ENCODE peak calls at places on chromosomes 6 and 20, in four cellular contexts. One of them, this sample, is unnamed.

GRCh38 chr6:109736273-109737031 is 45.4 kb downstream of the FIG4 start:
- DNase-seq in tibial nerve: no peak
- DNase-seq in epithelial cell of esophagus: no peak
- DNase-seq in brain microvascular endothelial cell: no peak
- DNase-seq in this sample: no peak

GRCh38 chr6:85593438-85594196 is at the start of gene SNX14:
- DNase-seq in tibial nerve: peak
- DNase-seq in epithelial cell of esophagus: peak
- DNase-seq in brain microvascular endothelial cell: peak
- DNase-seq in this sample: peak

GRCh38 chr20:36950432-36951197 is 893 bp downstream of the SAMHD1 start:
- DNase-seq in tibial nerve: no peak
- DNase-seq in epithelial cell of esophagus: peak
- DNase-seq in brain microvascular endothelial cell: peak
- DNase-seq in this sample: no peak

GRCh38 chr6:111938710-111939109 is 65.5 kb upstream of the FYN start:
- DNase-seq in tibial nerve: no peak
- DNase-seq in epithelial cell of esophagus: peak
- DNase-seq in brain microvascular endothelial cell: peak
- DNase-seq in this sample: no peak

GRCh38 chr6:143064996-143065683 is 4.5 kb downstream of the AIG1 start:
- DNase-seq in tibial nerve: no peak
- DNase-seq in epithelial cell of esophagus: peak
- DNase-seq in brain microvascular endothelial cell: no peak
- DNase-seq in this sample: no peak

GRCh38 chr6:127516676-127517273 is 2.4 kb downstream of the MTCL3 start:
- DNase-seq in tibial nerve: no peak
- DNase-seq in epithelial cell of esophagus: peak
- DNase-seq in brain microvascular endothelial cell: peak
- DNase-seq in this sample: no peak

GRCh38 chr6:166440106-166440505 is 57.4 kb upstream of the MPC1 start:
- DNase-seq in tibial nerve: no peak
- DNase-seq in epithelial cell of esophagus: no peak
- DNase-seq in brain microvascular endothelial cell: no peak
- DNase-seq in this sample: no peak

GRCh38 chr6:28634758-28635546 is 109.3 kb downstream of the GPX5 start:
- DNase-seq in tibial nerve: no peak
- DNase-seq in epithelial cell of esophagus: no peak
- DNase-seq in brain microvascular endothelial cell: no peak
- DNase-seq in this sample: no peak

GRCh38 chr20:56691325-56691990 is 62.4 kb downstream of the TFAP2C start:
- DNase-seq in tibial nerve: no peak
- DNase-seq in epithelial cell of esophagus: no peak
- DNase-seq in brain microvascular endothelial cell: no peak
- DNase-seq in this sample: no peak

GRCh38 chr6:29647927-29648642 is 8.8 kb upstream of the MOG start:
- DNase-seq in tibial nerve: no peak
- DNase-seq in epithelial cell of esophagus: peak
- DNase-seq in brain microvascular endothelial cell: peak
- DNase-seq in this sample: no peak

GRCh38 chr20:25579081-25579770 is 6.1 kb downstream of the NINL start:
- DNase-seq in tibial nerve: no peak
- DNase-seq in epithelial cell of esophagus: no peak
- DNase-seq in brain microvascular endothelial cell: peak
- DNase-seq in this sample: no peak

GRCh38 chr6:2818593-2818992 is 23.1 kb downstream of the SERPINB1 start:
- DNase-seq in tibial nerve: no peak
- DNase-seq in epithelial cell of esophagus: peak
- DNase-seq in brain microvascular endothelial cell: peak
- DNase-seq in this sample: no peak

GRCh38 chr20:49573900-49574416 is 6.0 kb upstream of the PTGIS start:
- DNase-seq in tibial nerve: no peak
- DNase-seq in epithelial cell of esophagus: no peak
- DNase-seq in brain microvascular endothelial cell: peak
- DNase-seq in this sample: no peak

GRCh38 chr20:43666376-43667328 is at the start of gene MYBL2:
- DNase-seq in tibial nerve: no peak
- DNase-seq in epithelial cell of esophagus: peak
- DNase-seq in brain microvascular endothelial cell: peak
- DNase-seq in this sample: peak

GRCh38 chr6:162615016-162615717 is 112.4 kb downstream of the PRKN start:
- DNase-seq in tibial nerve: no peak
- DNase-seq in epithelial cell of esophagus: no peak
- DNase-seq in brain microvascular endothelial cell: no peak
- DNase-seq in this sample: no peak

GRCh38 chr20:41176711-41177552 is 39.6 kb downstream of the PLCG1 start:
- DNase-seq in tibial nerve: no peak
- DNase-seq in epithelial cell of esophagus: no peak
- DNase-seq in brain microvascular endothelial cell: no peak
- DNase-seq in this sample: no peak

GRCh38 chr6:29447670-29448069 is 8.6 kb downstream of the OR10C1 start:
- DNase-seq in tibial nerve: no peak
- DNase-seq in epithelial cell of esophagus: peak
- DNase-seq in brain microvascular endothelial cell: peak
- DNase-seq in this sample: no peak

GRCh38 chr20:17611540-17612286 is 41.8 kb downstream of the DSTN start:
- DNase-seq in tibial nerve: no peak
- DNase-seq in epithelial cell of esophagus: peak
- DNase-seq in brain microvascular endothelial cell: no peak
- DNase-seq in this sample: no peak

GRCh38 chr20:49880177-49880576 is 35.2 kb downstream of the SPATA2 start:
- DNase-seq in tibial nerve: no peak
- DNase-seq in epithelial cell of esophagus: no peak
- DNase-seq in brain microvascular endothelial cell: peak
- DNase-seq in this sample: no peak

DNA sequence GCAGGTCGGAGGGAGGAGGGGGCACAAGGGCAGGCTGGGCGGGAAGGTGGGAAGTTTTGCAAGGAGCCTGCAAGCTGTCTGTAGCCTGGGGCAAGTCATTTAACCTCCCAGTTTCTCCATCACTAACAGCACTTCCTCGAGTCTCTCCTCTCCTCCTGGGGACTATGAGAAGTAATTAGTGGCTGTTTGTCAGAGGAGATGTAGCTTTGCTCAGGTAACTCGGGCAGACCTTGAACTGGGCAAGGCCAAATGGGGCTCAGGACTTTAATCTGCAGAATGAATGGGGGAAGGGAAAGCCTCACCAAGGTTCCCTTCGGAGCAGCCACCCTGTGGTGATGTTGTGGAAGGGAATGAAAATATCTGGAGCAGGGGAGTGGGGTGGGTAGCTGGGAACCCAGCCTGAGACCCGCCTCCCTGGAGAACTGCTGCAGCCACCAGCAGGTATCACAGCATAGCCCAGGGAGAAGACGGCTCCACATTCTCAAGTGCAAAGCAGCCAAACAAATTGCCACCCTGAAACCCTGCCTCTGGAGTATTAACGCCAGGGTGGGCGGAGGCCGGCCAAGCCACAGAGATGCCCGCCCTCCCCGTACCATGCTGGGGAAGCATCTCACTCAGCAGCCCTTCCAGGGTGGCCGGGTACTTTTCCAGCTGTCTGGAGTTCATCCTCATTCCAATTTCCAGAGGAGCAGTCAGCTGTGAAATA is 6.1 kb upstream of the LEMD2 start:
- DNase-seq in tibial nerve: no peak
- DNase-seq in epithelial cell of esophagus: no peak
- DNase-seq in brain microvascular endothelial cell: no peak
- DNase-seq in this sample: no peak
- TF ChIP-seq CTCF in tibial nerve: no peak
- TF ChIP-seq CTCF in epithelial cell of esophagus: no peak
- TF ChIP-seq CTCF in brain microvascular endothelial cell: peak
- TF ChIP-seq CTCF in this sample: no peak

DNA sequence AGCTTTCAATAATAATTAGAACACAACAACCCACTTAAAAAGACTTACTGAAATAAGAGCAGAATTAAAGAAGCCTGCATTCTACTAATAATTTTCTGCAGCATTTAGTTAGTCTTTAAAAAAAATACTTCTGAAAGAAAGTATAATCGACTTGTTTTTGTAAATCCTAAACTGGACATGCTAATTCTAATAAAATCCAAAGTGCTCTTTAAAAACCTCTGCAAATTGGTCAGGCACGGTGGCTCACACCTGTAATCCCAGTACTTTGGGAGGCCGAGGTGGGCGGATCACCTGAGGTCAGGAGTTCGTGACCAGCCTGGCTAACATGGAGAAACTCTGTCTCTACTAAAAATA is 57.5 kb upstream of the ARMH2 start:
- DNase-seq in tibial nerve: no peak
- DNase-seq in epithelial cell of esophagus: no peak
- DNase-seq in brain microvascular endothelial cell: no peak
- DNase-seq in this sample: no peak
- TF ChIP-seq CTCF in tibial nerve: no peak
- TF ChIP-seq CTCF in epithelial cell of esophagus: no peak
- TF ChIP-seq CTCF in brain microvascular endothelial cell: no peak
- TF ChIP-seq CTCF in this sample: no peak

GRCh38 chr20:63934271-63935068 is 21.7 kb downstream of the UCKL1 start:
- DNase-seq in tibial nerve: no peak
- DNase-seq in epithelial cell of esophagus: no peak
- DNase-seq in brain microvascular endothelial cell: no peak
- DNase-seq in this sample: no peak
- TF ChIP-seq CTCF in tibial nerve: no peak
- TF ChIP-seq CTCF in epithelial cell of esophagus: peak
- TF ChIP-seq CTCF in brain microvascular endothelial cell: peak
- TF ChIP-seq CTCF in this sample: no peak

DNA sequence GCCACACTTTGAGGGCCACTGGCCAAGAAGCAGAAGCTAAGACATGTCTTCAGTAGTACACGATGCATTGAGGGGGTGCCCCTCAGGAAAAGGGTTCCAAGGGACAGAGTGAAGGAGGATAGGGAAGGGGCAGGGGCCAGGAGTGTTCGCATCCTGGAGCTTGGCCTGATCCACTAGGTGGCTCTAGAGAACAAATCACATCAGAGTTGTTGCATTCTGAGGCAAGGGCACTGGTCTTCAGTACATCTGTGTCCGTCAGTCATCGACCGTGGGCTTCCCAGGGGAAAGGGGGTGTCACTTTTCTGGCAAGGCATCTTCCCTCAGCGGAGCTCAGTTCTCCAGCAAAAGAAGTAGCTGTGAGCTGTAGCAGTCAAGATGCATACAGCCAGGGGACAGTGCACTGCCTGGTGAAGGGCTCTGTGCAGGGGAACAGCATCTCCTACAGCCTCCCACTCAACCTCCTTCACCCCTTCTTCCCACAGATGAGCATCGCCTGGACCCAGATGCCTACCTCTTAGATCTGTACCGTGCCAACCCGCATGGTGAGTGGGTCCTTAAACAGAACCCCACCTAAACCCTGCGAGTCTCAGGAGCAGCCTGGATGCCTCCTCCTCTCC is 47.8 kb downstream of the ARHGAP40 start:
- DNase-seq in tibial nerve: no peak
- DNase-seq in epithelial cell of esophagus: peak
- DNase-seq in brain microvascular endothelial cell: peak
- DNase-seq in this sample: no peak
- TF ChIP-seq CTCF in tibial nerve: no peak
- TF ChIP-seq CTCF in epithelial cell of esophagus: peak
- TF ChIP-seq CTCF in brain microvascular endothelial cell: peak
- TF ChIP-seq CTCF in this sample: peak

DNA sequence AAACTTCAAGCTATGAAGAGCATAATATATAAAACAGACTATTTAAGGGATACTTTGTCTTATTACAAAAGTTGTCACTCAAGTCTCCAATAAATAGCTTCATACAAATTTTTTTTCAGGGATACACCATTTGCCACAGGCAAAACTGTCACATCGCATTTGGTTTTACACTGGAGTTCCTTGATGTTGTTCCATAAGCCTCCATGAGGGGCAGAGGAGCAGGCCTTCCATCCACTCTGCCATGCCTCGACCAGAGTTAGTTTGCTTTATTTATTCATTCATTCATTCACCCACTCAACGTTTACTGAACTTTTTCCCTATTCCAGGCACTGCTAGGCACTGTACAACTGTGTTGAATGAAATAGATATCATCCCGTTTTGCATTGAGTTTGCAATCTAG is 246.6 kb downstream of the PHF3 start:
- DNase-seq in tibial nerve: no peak
- DNase-seq in epithelial cell of esophagus: peak
- DNase-seq in brain microvascular endothelial cell: no peak
- DNase-seq in this sample: no peak
- TF ChIP-seq CTCF in tibial nerve: no peak
- TF ChIP-seq CTCF in epithelial cell of esophagus: peak
- TF ChIP-seq CTCF in brain microvascular endothelial cell: peak
- TF ChIP-seq CTCF in this sample: no peak

DNA sequence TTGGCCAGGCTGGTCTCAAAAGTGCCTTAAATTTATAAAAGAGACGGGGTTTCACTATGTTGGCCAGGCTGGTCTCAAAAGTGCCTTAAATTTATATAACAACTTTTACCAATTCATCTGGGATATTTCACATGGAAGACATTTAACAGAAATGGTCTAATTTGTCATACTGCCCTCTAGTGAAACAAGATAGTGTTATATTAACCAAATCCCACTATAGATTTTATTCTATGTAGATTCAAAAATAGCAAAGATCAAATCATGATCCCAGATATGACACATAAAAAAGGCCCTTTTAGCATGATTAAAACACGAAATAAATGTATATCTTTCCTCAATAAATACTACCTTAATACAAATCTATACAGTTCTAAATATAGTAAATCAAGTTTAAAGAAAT is 102.8 kb upstream of the TFAP2D start:
- DNase-seq in tibial nerve: no peak
- DNase-seq in epithelial cell of esophagus: peak
- DNase-seq in brain microvascular endothelial cell: no peak
- DNase-seq in this sample: no peak
- TF ChIP-seq CTCF in tibial nerve: no peak
- TF ChIP-seq CTCF in epithelial cell of esophagus: no peak
- TF ChIP-seq CTCF in brain microvascular endothelial cell: no peak
- TF ChIP-seq CTCF in this sample: peak